ENCODE peak calls at places on chromosomes 4 and X, in four cellular contexts. A is NCI-H1930; U is stimulated activated CD8-positive, alpha-beta memory T cell treated with anti-CD3 and anti-CD28 coated beads, Interleukin-4, amount 100 ng/mL, for 1 hour; R is GM23248. Q is an unnamed sample.

GRCh38 chrX:130171446-130172126 is at the start of gene RAB33A:
- DNase-seq in A (peak; percentile 1), U (no peak), R (peak; percentile 48), Q (no peak)

GRCh38 chrX:77442728-77443127 is 4.5 kb upstream of the FGF16 start:
- DNase-seq in A (no peak), U (no peak), R (peak; percentile 84), Q (peak; percentile 63)

GRCh38 chr4:75598390-75598789 is 31.9 kb downstream of the CDKL2 start:
- DNase-seq in A (no peak), U (no peak), R (peak; percentile 58), Q (no peak)

GRCh38 chr4:102321260-102321991 is 23.9 kb downstream of the SLC39A8 start:
- DNase-seq in A (no peak), U (no peak), R (peak; percentile 7), Q (no peak)

GRCh38 chrX:9188117-9188516 is 154.2 kb upstream of the FAM9B start:
- DNase-seq in A (no peak), U (no peak), R (no peak), Q (no peak)

GRCh38 chr4:112370466-112370865 is 73.3 kb downstream of the ALPK1 start:
- DNase-seq in A (no peak), U (no peak), R (no peak), Q (no peak)

GRCh38 chr4:99506781-99507180 is 4.0 kb upstream of the C4orf17 start:
- DNase-seq in A (no peak), U (no peak), R (no peak), Q (no peak)

GRCh38 chr4:38529189-38530115 is 134.5 kb upstream of the KLF3 start:
- DNase-seq in A (no peak), U (no peak), R (no peak), Q (no peak)

GRCh38 chr4:169604131-169604900 is 8.1 kb downstream of the NEK1 start:
- DNase-seq in A (no peak), U (no peak), R (peak; percentile 88), Q (peak; percentile 79)

GRCh38 chrX:102765794-102766193 is 45.3 kb downstream of the GPRASP3 start:
- DNase-seq in A (no peak), U (no peak), R (peak; percentile 74), Q (peak; percentile 62)

GRCh38 chr4:150037251-150037856 is 40.9 kb upstream of the DCLK2 start:
- DNase-seq in A (no peak), U (no peak), R (no peak), Q (no peak)

GRCh38 chr4:89539797-89540711 is 232.5 kb upstream of the GPRIN3 start:
- DNase-seq in A (no peak), U (no peak), R (peak; percentile 18), Q (no peak)

GRCh38 chrX:114127411-114128025 is 456.4 kb upstream of the HTR2C start:
- DNase-seq in A (no peak), U (no peak), R (no peak), Q (no peak)

GRCh38 chrX:2385224-2385623 is 115.6 kb downstream of the DHRSX start:
- DNase-seq in A (no peak), U (no peak), R (peak; percentile 71), Q (peak; percentile 72)